ENCODE peak calls at places on chromosome 10, in eight cellular contexts. O is KBM-7; M is stimulated activated CD4-positive, alpha-beta T cell treated with anti-CD3 and anti-CD28 coated beads, Interleukin-15, amount 100 ng/mL, for 24 hours; H is AG20443; J is NCI-H2029 treated with DMSO at 0.1 percent for 48 hours; P is islet precursor cell; A is dermis blood vessel endothelial cell; X is right cardiac atrium. G is an unnamed sample.
A peak's percentile ranks its signal among the peaks of the same experiment; 100 is the strongest.

GRCh38 chr10:65571011-65571570 is 1354.7 kb upstream of the LRRTM3 start:
- DNase-seq in A (peak; percentile 14), P (peak; percentile 55), O (peak; percentile 62), M (no peak), J (no peak), H (no peak), X (no peak), G (no peak)

GRCh38 chr10:71472912-71473311 is 76.2 kb downstream of the CDH23 start:
- DNase-seq in P (no peak), H (no peak), X (no peak), M (no peak), O (no peak), J (no peak), A (no peak), G (no peak)

GRCh38 chr10:63256047-63256773 is 123.1 kb downstream of the NRBF2 start:
- DNase-seq in H (peak; percentile 8), M (no peak), A (peak; percentile 42), J (no peak), X (no peak), O (peak; percentile 86), P (no peak), G (no peak)

GRCh38 chr10:84341538-84341856 is 13.1 kb downstream of the CCSER2 start:
- DNase-seq in O (no peak), M (peak; percentile 17), P (no peak), X (no peak), A (no peak), H (no peak), J (no peak), G (no peak)

GRCh38 chr10:66783296-66783695 is 142.5 kb upstream of the LRRTM3 start:
- DNase-seq in M (no peak), J (no peak), A (no peak), O (no peak), X (no peak), H (no peak), P (no peak), G (no peak)

GRCh38 chr10:68562666-68563522 is 2.8 kb downstream of the TET1 start:
- DNase-seq in J (no peak), X (no peak), M (no peak), A (no peak), H (peak; percentile 38), P (peak; percentile 66), O (peak; percentile 47), G (no peak)

GRCh38 chr10:17915181-17915580 is 36.5 kb upstream of the SLC39A12 start:
- DNase-seq in A (no peak), J (no peak), X (no peak), O (no peak), H (no peak), P (no peak), M (no peak), G (no peak)

GRCh38 chr10:116764979-116765378 is 22.6 kb upstream of the HSPA12A start:
- DNase-seq in X (no peak), M (no peak), O (no peak), J (no peak), A (no peak), P (no peak), H (no peak), G (no peak)

GRCh38 chr10:5589963-5590511 is 65.3 kb downstream of the CALML3 start:
- DNase-seq in H (peak; percentile 62), P (peak; percentile 79), J (no peak), A (peak; percentile 58), X (no peak), O (peak; percentile 8), M (no peak), G (no peak)

GRCh38 chr10:20891338-20891714 is 5.8 kb downstream of the NEBL start:
- DNase-seq in M (no peak), P (peak; percentile 85), O (no peak), A (no peak), J (no peak), H (no peak), X (no peak), G (no peak)

GRCh38 chr10:45378866-45379265 is 4.8 kb downstream of the ALOX5 start:
- DNase-seq in H (no peak), M (no peak), O (no peak), P (no peak), A (no peak), J (no peak), X (no peak), G (no peak)

GRCh38 chr10:89228136-89228535 is 21.0 kb upstream of the CH25H start:
- DNase-seq in M (no peak), X (no peak), P (no peak), O (no peak), A (no peak), H (no peak), J (no peak), G (no peak)

GRCh38 chr10:91162495-91163268 is 57.8 kb upstream of the PCGF5 start:
- DNase-seq in H (peak; percentile 86), P (peak; percentile 67), M (peak; percentile 75), X (peak; percentile 92), A (peak; percentile 65), O (peak; percentile 43), J (no peak), G (peak; percentile 75)

GRCh38 chr10:54660397-54660796 is 140.6 kb downstream of the PCDH15 start:
- DNase-seq in A (no peak), J (no peak), H (no peak), X (no peak), M (no peak), P (no peak), O (no peak), G (no peak)

GRCh38 chr10:98363188-98363587 is 51.8 kb downstream of the PYROXD2 start:
- DNase-seq in H (no peak), O (no peak), J (no peak), A (no peak), M (no peak), X (no peak), P (no peak), G (no peak)

GRCh38 chr10:24569828-24570657 is 153.6 kb downstream of the ARHGAP21 start:
- DNase-seq in O (no peak), J (no peak), P (no peak), M (no peak), H (no peak), A (no peak), X (no peak), G (no peak)

GRCh38 chr10:79139124-79139835 is 70.5 kb downstream of the ZMIZ1 start:
- DNase-seq in X (peak; percentile 90), J (no peak), M (no peak), P (peak; percentile 77), O (peak; percentile 65), A (peak; percentile 48), H (peak; percentile 89), G (no peak)

GRCh38 chr10:30821269-30821993 is 191.9 kb upstream of the LYZL2 start:
- DNase-seq in H (peak; percentile 42), M (no peak), J (no peak), P (no peak), O (peak; percentile 22), X (no peak), A (no peak), G (no peak)

GRCh38 chr10:8403711-8404371 is 349.4 kb downstream of the GATA3 start:
- DNase-seq in H (no peak), J (no peak), O (no peak), M (no peak), X (no peak), A (no peak), P (peak; percentile 81), G (no peak)

GRCh38 chr10:101903827-101904520 is 60.4 kb upstream of the KCNIP2 start:
- DNase-seq in O (no peak), P (no peak), A (no peak), H (no peak), M (peak; percentile 24), J (no peak), X (no peak), G (no peak)

GRCh38 chr10:84375011-84375410 is 46.6 kb downstream of the CCSER2 start:
- DNase-seq in P (no peak), A (peak; percentile 83), X (no peak), M (peak; percentile 35), H (peak; percentile 22), O (peak; percentile 77), J (peak; percentile 16), G (no peak)

GRCh38 chr10:109831846-109832245 is 91.5 kb downstream of the XPNPEP1 start:
- DNase-seq in X (no peak), A (no peak), J (no peak), M (no peak), H (no peak), O (no peak), P (no peak), G (no peak)

GRCh38 chr10:112327678-112328077 is 44.5 kb downstream of the TECTB start:
- DNase-seq in A (no peak), H (no peak), M (no peak), J (no peak), P (no peak), X (no peak), O (no peak), G (no peak)

GRCh38 chr10:88728107-88728763 is 22.2 kb downstream of the LIPK start:
- DNase-seq in M (peak; percentile 69), P (peak; percentile 83), H (peak; percentile 11), X (peak; percentile 57), J (no peak), O (peak; percentile 51), A (peak; percentile 15), G (peak; percentile 2)

GRCh38 chr10:74078037-74078436 is 72.6 kb downstream of the AP3M1 start:
- DNase-seq in M (peak; percentile 68), P (no peak), X (no peak), J (no peak), A (peak; percentile 50), O (no peak), H (no peak), G (no peak)

GRCh38 chr10:17836917-17837316 is 27.8 kb downstream of the MRC1 start:
- DNase-seq in X (peak; percentile 47), J (no peak), M (no peak), O (peak; percentile 31), P (peak; percentile 91), A (peak; percentile 85), H (peak; percentile 34), G (no peak)

GRCh38 chr10:57628592-57629284 is 639.0 kb downstream of the IPMK start:
- DNase-seq in A (no peak), O (no peak), M (no peak), P (no peak), H (no peak), J (no peak), X (no peak), G (no peak)

GRCh38 chr10:124354411-124355382 is 64.0 kb downstream of the OAT start:
- DNase-seq in M (peak; percentile 61), A (peak; percentile 47), P (peak; percentile 56), O (peak; percentile 74), H (peak; percentile 91), J (no peak), X (peak; percentile 84), G (no peak)

GRCh38 chr10:123687758-123688157 is 21.6 kb downstream of the GPR26 start:
- DNase-seq in M (no peak), H (no peak), O (no peak), J (no peak), X (no peak), P (peak; percentile 81), A (no peak), G (no peak)

GRCh38 chr10:451021-451471 is 238.4 kb downstream of the DIP2C start:
- DNase-seq in O (peak; percentile 81), P (no peak), A (no peak), M (peak; percentile 71), X (no peak), J (no peak), H (no peak), G (peak; percentile 55)

GRCh38 chr10:124508070-124508667 is 46.5 kb downstream of the LHPP start:
- DNase-seq in A (no peak), M (no peak), H (no peak), J (peak; percentile 9), O (no peak), X (no peak), P (peak; percentile 44), G (no peak)

GRCh38 chr10:72525689-72526088 is 100.2 kb downstream of the MICU1 start:
- DNase-seq in X (no peak), M (no peak), H (no peak), A (no peak), O (no peak), P (no peak), J (no peak), G (no peak)

GRCh38 chr10:29496341-29497162 is 138.2 kb downstream of the SVIL start:
- DNase-seq in P (peak; percentile 91), O (peak; percentile 53), M (peak; percentile 79), H (peak; percentile 88), J (no peak), X (peak; percentile 90), A (peak; percentile 83), G (peak; percentile 37)